ENCODE peak calls at places on chromosomes 13 and 19, in eight cellular contexts. K, A, T, B, J, L, M and P are unnamed samples.

GRCh38 chr13:97004096-97004876 is 10.0 kb upstream of the OXGR1 start:
- DNase-seq in K (peak), A (peak), T (no peak), B (no peak), J (no peak), L (no peak), M (no peak), P (no peak)

GRCh38 chr19:44648536-44649370 is 5.0 kb downstream of the PVR start:
- DNase-seq in K (peak), A (peak), T (peak), B (no peak), J (no peak), L (no peak), M (no peak), P (no peak)

GRCh38 chr19:50310759-50311465 is 18.3 kb downstream of the KCNC3 start:
- DNase-seq in K (no peak), A (no peak), T (no peak), B (no peak), J (no peak), L (no peak), M (no peak), P (no peak)

GRCh38 chr13:26502826-26503225 is 54.7 kb upstream of the WASF3 start:
- DNase-seq in K (peak), A (no peak), T (peak), B (no peak), J (no peak), L (no peak), M (no peak), P (no peak)

GRCh38 chr13:40764587-40765403 is 6.2 kb downstream of the MRPS31 start:
- DNase-seq in K (peak), A (no peak), T (peak), B (no peak), J (no peak), L (no peak), M (no peak), P (no peak)

GRCh38 chr13:41603917-41604316 is 146.6 kb downstream of the RGCC start:
- DNase-seq in K (peak), A (peak), T (no peak), B (peak), J (no peak), L (no peak), M (no peak), P (no peak)

GRCh38 chr19:19405919-19406877 is 723 bp downstream of the GATAD2A start:
- DNase-seq in K (peak), A (peak), T (peak), B (peak), J (no peak), L (peak), M (peak), P (peak)

GRCh38 chr13:33169273-33169980 is 116.1 kb downstream of the STARD13 start:
- DNase-seq in K (peak), A (peak), T (no peak), B (no peak), J (no peak), L (no peak), M (no peak), P (no peak)

GRCh38 chr13:72166102-72166660 is 299.2 kb upstream of the DACH1 start:
- DNase-seq in K (no peak), A (no peak), T (no peak), B (no peak), J (no peak), L (no peak), M (no peak), P (no peak)

GRCh38 chr13:19959831-19960672 is 1.5 kb downstream of the ZMYM2 start:
- DNase-seq in K (peak), A (peak), T (peak), B (peak), J (no peak), L (peak), M (peak), P (peak)

GRCh38 chr13:113192902-113193301 is 15.6 kb downstream of the PCID2 start:
- DNase-seq in K (peak), A (peak), T (no peak), B (no peak), J (no peak), L (no peak), M (no peak), P (no peak)

GRCh38 chr13:26956532-26957142 is 196.1 kb upstream of the GPR12 start:
- DNase-seq in K (no peak), A (no peak), T (no peak), B (no peak), J (no peak), L (no peak), M (no peak), P (no peak)

GRCh38 chr19:35318679-35319448 is 10.1 kb upstream of the CD22 start:
- DNase-seq in K (peak), A (peak), T (no peak), B (peak), J (no peak), L (peak), M (no peak), P (no peak)

GRCh38 chr13:113904411-113904810 is 40.5 kb upstream of the GAS6 start:
- DNase-seq in K (peak), A (peak), T (peak), B (no peak), J (no peak), L (peak), M (no peak), P (no peak)

GRCh38 chr19:35901854-35902661 is at the start of gene HCST:
- DNase-seq in K (peak), A (no peak), T (peak), B (no peak), J (no peak), L (no peak), M (no peak), P (no peak)

GRCh38 chr13:106587787-106588186 is 19.9 kb upstream of the ARGLU1 start:
- DNase-seq in K (no peak), A (no peak), T (no peak), B (no peak), J (no peak), L (no peak), M (no peak), P (no peak)

GRCh38 chr13:71515639-71516038 is 351.4 kb downstream of the DACH1 start:
- DNase-seq in K (no peak), A (no peak), T (no peak), B (no peak), J (no peak), L (no peak), M (no peak), P (no peak)

GRCh38 chr13:112966776-112967175 is 2.2 kb upstream of the MCF2L start:
- DNase-seq in K (no peak), A (no peak), T (no peak), B (no peak), J (no peak), L (no peak), M (no peak), P (no peak)

GRCh38 chr19:10808937-10809655 is 26.9 kb downstream of the TMED1 start:
- DNase-seq in K (peak), A (peak), T (no peak), B (peak), J (no peak), L (no peak), M (no peak), P (no peak)

GRCh38 chr19:19997656-19998268 is 41.5 kb downstream of the ZNF682 start:
- DNase-seq in K (no peak), A (no peak), T (peak), B (no peak), J (no peak), L (no peak), M (no peak), P (no peak)

GRCh38 chr13:97855570-97855970 is 97.9 kb upstream of the IPO5 start:
- DNase-seq in K (peak), A (peak), T (peak), B (peak), J (peak), L (no peak), M (peak), P (no peak)

GRCh38 chr19:35712910-35713845 is 4.6 kb upstream of the KMT2B start:
- DNase-seq in K (no peak), A (no peak), T (peak), B (no peak), J (no peak), L (no peak), M (no peak), P (no peak)

GRCh38 chr13:51348069-51348967 is 8.8 kb downstream of the SERPINE3 start:
- DNase-seq in K (peak), A (no peak), T (no peak), B (no peak), J (no peak), L (no peak), M (no peak), P (no peak)

GRCh38 chr19:46958542-46958941 is 61.1 kb upstream of the NPAS1 start:
- DNase-seq in K (peak), A (peak), T (peak), B (no peak), J (no peak), L (no peak), M (no peak), P (no peak)

GRCh38 chr19:39150807-39151206 is 25.2 kb downstream of the PAK4 start:
- DNase-seq in K (no peak), A (no peak), T (no peak), B (no peak), J (no peak), L (no peak), M (no peak), P (no peak)

GRCh38 chr19:18629166-18630088 is 7.4 kb upstream of the KLHL26 start:
- DNase-seq in K (no peak), A (no peak), T (no peak), B (no peak), J (no peak), L (peak), M (no peak), P (no peak)

GRCh38 chr19:6572217-6572616 is 18.7 kb downstream of the CD70 start:
- DNase-seq in K (no peak), A (no peak), T (no peak), B (peak), J (no peak), L (no peak), M (no peak), P (no peak)

GRCh38 chr13:113061796-113062425 is 43.7 kb upstream of the F7 start:
- DNase-seq in K (no peak), A (no peak), T (no peak), B (no peak), J (no peak), L (no peak), M (no peak), P (no peak)

GRCh38 chr13:50357586-50358118 is 342.4 kb downstream of the KCNRG start:
- DNase-seq in K (peak), A (peak), T (no peak), B (no peak), J (no peak), L (no peak), M (no peak), P (no peak)

GRCh38 chr19:12112238-12112637 is 27.9 kb downstream of the ZNF20 start:
- DNase-seq in K (no peak), A (no peak), T (no peak), B (no peak), J (no peak), L (no peak), M (no peak), P (no peak)

GRCh38 chr13:80084086-80084676 is 256.7 kb downstream of the SPRY2 start:
- DNase-seq in K (peak), A (peak), T (no peak), B (no peak), J (no peak), L (no peak), M (no peak), P (no peak)

GRCh38 chr19:32798201-32798600 is 71.4 kb downstream of the SLC7A9 start:
- DNase-seq in K (no peak), A (no peak), T (no peak), B (no peak), J (no peak), L (no peak), M (no peak), P (peak)

GRCh38 chr19:46515879-46516350 is 20.2 kb upstream of the PNMA8B start:
- DNase-seq in K (peak), A (peak), T (peak), B (peak), J (no peak), L (no peak), M (no peak), P (no peak)

GRCh38 chr13:20492641-20493040 is 33.0 kb downstream of the CRYL1 start:
- DNase-seq in K (peak), A (peak), T (peak), B (no peak), J (no peak), L (no peak), M (no peak), P (no peak)

GRCh38 chr13:74891610-74892009 is 590.4 kb downstream of the TBC1D4 start:
- DNase-seq in K (peak), A (peak), T (no peak), B (no peak), J (no peak), L (no peak), M (no peak), P (no peak)

GRCh38 chr13:97948041-97948440 is 5.4 kb upstream of the IPO5 start:
- DNase-seq in K (no peak), A (peak), T (no peak), B (no peak), J (no peak), L (peak), M (no peak), P (no peak)

GRCh38 chr19:1173845-1174809 is at the start of gene SBNO2:
- DNase-seq in K (peak), A (peak), T (peak), B (peak), J (peak), L (peak), M (peak), P (peak)

GRCh38 chr13:100788540-100788939 is 113.9 kb upstream of the TMTC4 start:
- DNase-seq in K (no peak), A (no peak), T (no peak), B (no peak), J (no peak), L (no peak), M (no peak), P (no peak)

GRCh38 chr19:48740705-48741030 is 258 bp upstream of the RASIP1 start:
- DNase-seq in K (no peak), A (no peak), T (no peak), B (no peak), J (no peak), L (no peak), M (no peak), P (no peak)
- TF ChIP-seq CTCF in K (no peak), A (no peak), T (no peak), B (no peak), J (no peak), L (no peak), M (no peak), P (no peak)

GRCh38 chr19:3443840-3444694 is 36.3 kb downstream of the SMIM24 start:
- DNase-seq in K (no peak), A (no peak), T (no peak), B (no peak), J (no peak), L (no peak), M (no peak), P (no peak)
- TF ChIP-seq CTCF in K (no peak), A (no peak), T (no peak), B (no peak), J (no peak), L (no peak), M (no peak), P (no peak)

GRCh38 chr19:55618426-55618825 is 5.9 kb downstream of the ZNF784 start:
- DNase-seq in K (no peak), A (no peak), T (no peak), B (no peak), J (no peak), L (no peak), M (no peak), P (no peak)
- TF ChIP-seq CTCF in K (no peak), A (no peak), T (no peak), B (no peak), J (no peak), L (no peak), M (no peak), P (no peak)

DNA sequence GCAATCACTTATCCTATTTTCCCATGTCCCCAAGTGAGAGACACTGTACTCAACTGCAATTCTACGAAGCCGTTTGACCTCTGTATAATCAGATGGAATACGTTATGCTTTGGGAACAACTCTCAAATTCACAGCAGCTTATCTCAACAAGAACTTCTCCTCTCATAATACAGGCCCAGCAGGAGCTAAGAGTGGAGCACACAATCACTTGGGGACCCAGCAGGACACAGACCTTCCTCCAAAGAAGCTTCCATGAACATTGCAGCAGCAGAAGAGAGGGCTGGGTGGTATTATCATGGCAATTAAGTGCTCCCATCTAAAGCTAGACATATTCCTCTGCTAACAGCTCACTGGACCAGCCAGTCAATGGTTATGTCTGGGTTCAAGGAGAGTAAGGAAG is 428.3 kb upstream of the MIR17HG start:
- DNase-seq in K (no peak), A (no peak), T (no peak), B (no peak), J (no peak), L (no peak), M (no peak), P (no peak)
- TF ChIP-seq CTCF in K (no peak), A (no peak), T (no peak), B (no peak), J (no peak), L (no peak), M (no peak), P (no peak)

GRCh38 chr13:110109140-110109783 is 197.7 kb downstream of the COL4A1 start:
- DNase-seq in K (no peak), A (no peak), T (no peak), B (no peak), J (no peak), L (no peak), M (no peak), P (no peak)

GRCh38 chr13:110106726-110107125 is 200.2 kb downstream of the COL4A1 start:
- DNase-seq in K (peak), A (no peak), T (no peak), B (no peak), J (no peak), L (no peak), M (no peak), P (no peak)

GRCh38 chr13:110108348-110109139 is 198.4 kb downstream of the COL4A1 start:
- DNase-seq in K (peak), A (peak), T (peak), B (peak), J (peak), L (no peak), M (peak), P (peak)

GRCh38 chr13:110109910-110110309 is 197.0 kb downstream of the COL4A1 start:
- DNase-seq in K (peak), A (peak), T (no peak), B (no peak), J (no peak), L (peak), M (no peak), P (no peak)

DNA sequence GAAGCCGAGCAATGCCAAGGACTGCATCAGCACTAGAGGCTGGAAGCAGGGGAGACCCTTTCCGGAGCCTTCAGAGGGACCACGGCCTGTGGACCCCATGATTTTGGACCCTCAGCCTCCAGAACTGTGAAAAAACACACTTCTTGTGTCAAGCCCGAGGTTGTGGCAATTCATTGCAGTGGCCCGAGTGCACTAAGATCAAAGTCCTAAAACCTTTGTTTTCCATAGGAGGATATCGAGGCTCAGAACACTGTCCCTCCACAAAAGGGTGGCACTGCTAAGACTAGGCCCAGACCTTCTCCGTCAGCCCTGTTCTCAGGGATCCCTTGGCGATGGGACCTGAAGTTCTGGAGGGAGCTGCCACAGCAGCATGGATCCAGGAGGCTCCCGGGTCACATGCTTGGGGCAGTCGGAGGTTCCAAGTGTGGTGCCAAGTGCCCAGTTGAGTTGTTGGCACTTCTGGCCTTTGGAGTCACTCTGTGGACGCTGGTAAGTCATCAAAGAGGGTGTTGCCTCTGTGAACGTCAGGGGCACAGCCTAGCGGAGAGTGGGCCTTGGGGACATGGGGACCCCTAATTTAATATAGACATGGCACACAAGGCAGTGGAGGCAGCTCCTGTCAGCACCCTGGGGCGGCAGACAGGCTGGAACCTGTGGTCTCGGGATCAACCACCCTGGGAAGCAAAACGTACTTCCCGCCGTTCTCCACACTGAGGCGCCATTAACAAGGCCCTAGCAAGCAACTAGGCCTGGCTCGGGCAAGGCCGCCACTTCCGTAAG is 199.2 kb downstream of the COL4A1 start:
- DNase-seq in K (no peak), A (no peak), T (no peak), B (no peak), J (no peak), L (no peak), M (no peak), P (no peak)
- TF ChIP-seq CTCF in K (no peak), A (no peak), T (no peak), B (no peak), J (no peak), L (no peak), M (peak), P (no peak)

GRCh38 chr19:4123615-4124568 is at the start of gene MAP2K2:
- DNase-seq in K (peak), A (peak), T (peak), B (peak), J (peak), L (peak), M (peak), P (peak)
- TF ChIP-seq CTCF in K (no peak), A (no peak), T (no peak), B (no peak), J (no peak), L (no peak), M (peak), P (no peak)

GRCh38 chr13:62084728-62085127 is 669.1 kb upstream of the PCDH20 start:
- DNase-seq in K (no peak), A (no peak), T (no peak), B (no peak), J (no peak), L (no peak), M (no peak), P (no peak)
- TF ChIP-seq CTCF in K (no peak), A (no peak), T (no peak), B (no peak), J (no peak), L (no peak), M (no peak), P (no peak)

GRCh38 chr19:9494096-9494495 is 4.3 kb downstream of the ZNF560 start:
- DNase-seq in K (no peak), A (no peak), T (no peak), B (no peak), J (no peak), L (no peak), M (no peak), P (no peak)

GRCh38 chr19:9500796-9501195 is 2.4 kb upstream of the ZNF560 start:
- DNase-seq in K (no peak), A (no peak), T (no peak), B (no peak), J (no peak), L (no peak), M (no peak), P (no peak)

DNA sequence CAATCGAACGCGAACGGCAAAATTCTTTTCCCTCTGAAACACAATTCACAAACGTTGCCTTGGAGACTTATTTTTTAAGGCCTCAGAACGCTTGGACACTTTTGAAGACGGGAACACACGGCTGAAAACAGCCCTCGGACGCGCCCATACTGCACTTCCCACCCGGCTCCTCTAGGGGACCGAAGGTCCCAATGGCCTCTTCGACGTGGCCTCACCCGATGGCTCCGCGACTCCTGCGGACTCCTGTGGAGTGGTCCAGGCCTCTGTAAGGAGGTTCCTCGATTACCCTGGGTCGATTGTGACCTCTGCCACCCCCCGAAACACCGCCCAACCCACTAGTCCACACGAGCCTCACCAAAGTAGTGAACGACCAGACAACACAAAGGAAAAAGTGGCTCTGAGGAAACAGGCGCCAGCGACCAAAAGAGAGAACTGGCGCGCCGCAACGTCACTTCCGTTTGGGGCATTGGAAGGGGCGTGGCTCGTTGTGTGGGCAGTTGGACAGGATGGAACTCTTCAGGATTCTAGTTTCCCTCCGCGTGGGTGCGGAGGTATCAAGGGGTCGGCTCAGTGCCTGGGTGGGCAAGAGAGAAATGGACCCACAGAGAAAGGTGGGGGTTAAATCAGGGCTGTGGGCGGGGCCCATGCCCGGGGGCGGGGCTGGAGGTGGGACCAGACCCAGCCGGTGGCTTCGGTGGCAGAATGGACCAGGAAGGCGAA is at the start of gene ZNF560:
- DNase-seq in K (peak), A (no peak), T (no peak), B (no peak), J (peak), L (no peak), M (no peak), P (no peak)
- TF ChIP-seq CTCF in K (no peak), A (peak), T (no peak), B (no peak), J (no peak), L (no peak), M (no peak), P (peak)

GRCh38 chr19:49210108-49210900 is 52.7 kb downstream of the TRPM4 start:
- DNase-seq in K (no peak), A (peak), T (peak), B (no peak), J (no peak), L (no peak), M (peak), P (no peak)
- TF ChIP-seq CTCF in K (no peak), A (no peak), T (no peak), B (no peak), J (no peak), L (no peak), M (peak), P (no peak)